ENCODE peak calls at places on chromosomes 2 and 18, in nine cellular contexts. One of them, this sample, is unnamed.

GRCh38 chr2:10447300-10448207 is 573 bp downstream of the ODC1 start:
- DNase-seq in nephron progenitor cell: no peak
- DNase-seq in glutamatergic neuron: peak; percentile 43
- DNase-seq in dorsolateral prefrontal cortex: peak; percentile 44
- DNase-seq in left ventricle myocardium inferior: no peak
- DNase-seq in OCI-LY7: peak; percentile 81
- DNase-seq in GM20000: peak; percentile 85
- DNase-seq in AG04450: no peak
- DNase-seq in mammary epithelial cell: peak; percentile 42
- DNase-seq in this sample: peak; percentile 83

GRCh38 chr2:215413484-215413777 is 22.4 kb downstream of the FN1 start:
- DNase-seq in nephron progenitor cell: no peak
- DNase-seq in glutamatergic neuron: no peak
- DNase-seq in dorsolateral prefrontal cortex: no peak
- DNase-seq in left ventricle myocardium inferior: no peak
- DNase-seq in OCI-LY7: no peak
- DNase-seq in GM20000: no peak
- DNase-seq in AG04450: no peak
- DNase-seq in mammary epithelial cell: no peak
- DNase-seq in this sample: no peak

GRCh38 chr2:183284606-183285005 is 160.4 kb downstream of the NUP35 start:
- DNase-seq in nephron progenitor cell: no peak
- DNase-seq in glutamatergic neuron: no peak
- DNase-seq in dorsolateral prefrontal cortex: no peak
- DNase-seq in left ventricle myocardium inferior: no peak
- DNase-seq in OCI-LY7: no peak
- DNase-seq in GM20000: no peak
- DNase-seq in AG04450: no peak
- DNase-seq in mammary epithelial cell: peak; percentile 97
- DNase-seq in this sample: no peak

GRCh38 chr18:59954746-59955145 is 55.0 kb downstream of the PMAIP1 start:
- DNase-seq in nephron progenitor cell: no peak
- DNase-seq in glutamatergic neuron: no peak
- DNase-seq in dorsolateral prefrontal cortex: no peak
- DNase-seq in left ventricle myocardium inferior: no peak
- DNase-seq in OCI-LY7: no peak
- DNase-seq in GM20000: no peak
- DNase-seq in AG04450: peak; percentile 24
- DNase-seq in mammary epithelial cell: peak; percentile 74
- DNase-seq in this sample: no peak

GRCh38 chr2:158845869-158846268 is 50.8 kb downstream of the DAPL1 start:
- DNase-seq in nephron progenitor cell: no peak
- DNase-seq in glutamatergic neuron: no peak
- DNase-seq in dorsolateral prefrontal cortex: no peak
- DNase-seq in left ventricle myocardium inferior: no peak
- DNase-seq in OCI-LY7: no peak
- DNase-seq in GM20000: no peak
- DNase-seq in AG04450: no peak
- DNase-seq in mammary epithelial cell: peak; percentile 13
- DNase-seq in this sample: no peak

GRCh38 chr2:232518844-232519243 is 1.3 kb upstream of the PRSS56 start:
- DNase-seq in nephron progenitor cell: no peak
- DNase-seq in glutamatergic neuron: no peak
- DNase-seq in dorsolateral prefrontal cortex: no peak
- DNase-seq in left ventricle myocardium inferior: no peak
- DNase-seq in OCI-LY7: no peak
- DNase-seq in GM20000: no peak
- DNase-seq in AG04450: no peak
- DNase-seq in mammary epithelial cell: no peak
- DNase-seq in this sample: no peak

GRCh38 chr2:218266316-218266979 is 3.5 kb downstream of the AAMP start:
- DNase-seq in nephron progenitor cell: no peak
- DNase-seq in glutamatergic neuron: no peak
- DNase-seq in dorsolateral prefrontal cortex: no peak
- DNase-seq in left ventricle myocardium inferior: no peak
- DNase-seq in OCI-LY7: no peak
- DNase-seq in GM20000: no peak
- DNase-seq in AG04450: no peak
- DNase-seq in mammary epithelial cell: no peak
- DNase-seq in this sample: no peak

GRCh38 chr2:138724296-138724695 is 55.9 kb downstream of the NXPH2 start:
- DNase-seq in nephron progenitor cell: no peak
- DNase-seq in glutamatergic neuron: no peak
- DNase-seq in dorsolateral prefrontal cortex: no peak
- DNase-seq in left ventricle myocardium inferior: no peak
- DNase-seq in OCI-LY7: no peak
- DNase-seq in GM20000: no peak
- DNase-seq in AG04450: no peak
- DNase-seq in mammary epithelial cell: no peak
- DNase-seq in this sample: no peak

GRCh38 chr2:238026953-238027505 is 33.8 kb upstream of the SCLY start:
- DNase-seq in nephron progenitor cell: no peak
- DNase-seq in glutamatergic neuron: no peak
- DNase-seq in dorsolateral prefrontal cortex: no peak
- DNase-seq in left ventricle myocardium inferior: no peak
- DNase-seq in OCI-LY7: no peak
- DNase-seq in GM20000: no peak
- DNase-seq in AG04450: peak; percentile 13
- DNase-seq in mammary epithelial cell: no peak
- DNase-seq in this sample: no peak

GRCh38 chr18:79792096-79792987 is 5.4 kb upstream of the KCNG2 start:
- DNase-seq in nephron progenitor cell: no peak
- DNase-seq in glutamatergic neuron: no peak
- DNase-seq in dorsolateral prefrontal cortex: no peak
- DNase-seq in left ventricle myocardium inferior: peak; percentile 13
- DNase-seq in OCI-LY7: no peak
- DNase-seq in GM20000: no peak
- DNase-seq in AG04450: no peak
- DNase-seq in mammary epithelial cell: no peak
- DNase-seq in this sample: no peak

GRCh38 chr2:96308248-96308647 is 2.9 kb upstream of the SNRNP200 start:
- DNase-seq in nephron progenitor cell: no peak
- DNase-seq in glutamatergic neuron: no peak
- DNase-seq in dorsolateral prefrontal cortex: no peak
- DNase-seq in left ventricle myocardium inferior: no peak
- DNase-seq in OCI-LY7: no peak
- DNase-seq in GM20000: no peak
- DNase-seq in AG04450: no peak
- DNase-seq in mammary epithelial cell: no peak
- DNase-seq in this sample: no peak

GRCh38 chr2:136077138-136077537 is 40.8 kb downstream of the CXCR4 start:
- DNase-seq in nephron progenitor cell: no peak
- DNase-seq in glutamatergic neuron: no peak
- DNase-seq in dorsolateral prefrontal cortex: no peak
- DNase-seq in left ventricle myocardium inferior: no peak
- DNase-seq in OCI-LY7: no peak
- DNase-seq in GM20000: no peak
- DNase-seq in AG04450: no peak
- DNase-seq in mammary epithelial cell: no peak
- DNase-seq in this sample: no peak

GRCh38 chr18:34710430-34711386 is 610 bp downstream of the DTNA start:
- DNase-seq in nephron progenitor cell: peak; percentile 7
- DNase-seq in glutamatergic neuron: no peak
- DNase-seq in dorsolateral prefrontal cortex: no peak
- DNase-seq in left ventricle myocardium inferior: no peak
- DNase-seq in OCI-LY7: no peak
- DNase-seq in GM20000: no peak
- DNase-seq in AG04450: no peak
- DNase-seq in mammary epithelial cell: no peak
- DNase-seq in this sample: no peak

GRCh38 chr18:44803019-44803650 is 122.4 kb downstream of the SETBP1 start:
- DNase-seq in nephron progenitor cell: no peak
- DNase-seq in glutamatergic neuron: no peak
- DNase-seq in dorsolateral prefrontal cortex: no peak
- DNase-seq in left ventricle myocardium inferior: peak; percentile 24
- DNase-seq in OCI-LY7: no peak
- DNase-seq in GM20000: no peak
- DNase-seq in AG04450: peak; percentile 4
- DNase-seq in mammary epithelial cell: no peak
- DNase-seq in this sample: no peak

GRCh38 chr2:161905389-161906046 is 168.5 kb downstream of the DPP4 start:
- DNase-seq in nephron progenitor cell: no peak
- DNase-seq in glutamatergic neuron: no peak
- DNase-seq in dorsolateral prefrontal cortex: no peak
- DNase-seq in left ventricle myocardium inferior: no peak
- DNase-seq in OCI-LY7: peak; percentile 47
- DNase-seq in GM20000: peak; percentile 37
- DNase-seq in AG04450: no peak
- DNase-seq in mammary epithelial cell: peak; percentile 51
- DNase-seq in this sample: peak; percentile 24

GRCh38 chr2:144533221-144533620 is 13.3 kb upstream of the ZEB2 start:
- DNase-seq in nephron progenitor cell: no peak
- DNase-seq in glutamatergic neuron: no peak
- DNase-seq in dorsolateral prefrontal cortex: no peak
- DNase-seq in left ventricle myocardium inferior: no peak
- DNase-seq in OCI-LY7: no peak
- DNase-seq in GM20000: no peak
- DNase-seq in AG04450: no peak
- DNase-seq in mammary epithelial cell: no peak
- DNase-seq in this sample: no peak

GRCh38 chr2:113157897-113158753 is 15.6 kb upstream of the PSD4 start:
- DNase-seq in nephron progenitor cell: no peak
- DNase-seq in glutamatergic neuron: no peak
- DNase-seq in dorsolateral prefrontal cortex: no peak
- DNase-seq in left ventricle myocardium inferior: no peak
- DNase-seq in OCI-LY7: no peak
- DNase-seq in GM20000: no peak
- DNase-seq in AG04450: no peak
- DNase-seq in mammary epithelial cell: peak; percentile 79
- DNase-seq in this sample: no peak

GRCh38 chr18:23585007-23585871 is 1.1 kb downstream of the NPC1 start:
- DNase-seq in nephron progenitor cell: peak; percentile 16
- DNase-seq in glutamatergic neuron: no peak
- DNase-seq in dorsolateral prefrontal cortex: no peak
- DNase-seq in left ventricle myocardium inferior: no peak
- DNase-seq in OCI-LY7: peak; percentile 48
- DNase-seq in GM20000: peak; percentile 56
- DNase-seq in AG04450: no peak
- DNase-seq in mammary epithelial cell: peak; percentile 82
- DNase-seq in this sample: peak; percentile 39

GRCh38 chr18:74540689-74541421 is 6.6 kb downstream of the CNDP1 start:
- DNase-seq in nephron progenitor cell: no peak
- DNase-seq in glutamatergic neuron: no peak
- DNase-seq in dorsolateral prefrontal cortex: no peak
- DNase-seq in left ventricle myocardium inferior: no peak
- DNase-seq in OCI-LY7: no peak
- DNase-seq in GM20000: no peak
- DNase-seq in AG04450: no peak
- DNase-seq in mammary epithelial cell: no peak
- DNase-seq in this sample: no peak

GRCh38 chr2:226320073-226320948 is 479.3 kb downstream of the IRS1 start:
- DNase-seq in nephron progenitor cell: no peak
- DNase-seq in glutamatergic neuron: no peak
- DNase-seq in dorsolateral prefrontal cortex: no peak
- DNase-seq in left ventricle myocardium inferior: no peak
- DNase-seq in OCI-LY7: no peak
- DNase-seq in GM20000: no peak
- DNase-seq in AG04450: no peak
- DNase-seq in mammary epithelial cell: no peak
- DNase-seq in this sample: no peak

GRCh38 chr2:177812713-177813396 is 259.7 kb downstream of the PDE11A start:
- DNase-seq in nephron progenitor cell: no peak
- DNase-seq in glutamatergic neuron: no peak
- DNase-seq in dorsolateral prefrontal cortex: no peak
- DNase-seq in left ventricle myocardium inferior: no peak
- DNase-seq in OCI-LY7: no peak
- DNase-seq in GM20000: no peak
- DNase-seq in AG04450: no peak
- DNase-seq in mammary epithelial cell: no peak
- DNase-seq in this sample: no peak
- TF ChIP-seq CTCF in nephron progenitor cell: no peak
- TF ChIP-seq CTCF in glutamatergic neuron: no peak
- TF ChIP-seq CTCF in dorsolateral prefrontal cortex: no peak
- TF ChIP-seq CTCF in left ventricle myocardium inferior: no peak
- TF ChIP-seq CTCF in OCI-LY7: no peak
- TF ChIP-seq CTCF in GM20000: no peak
- TF ChIP-seq CTCF in AG04450: no peak
- TF ChIP-seq CTCF in mammary epithelial cell: peak; percentile 22
- TF ChIP-seq CTCF in this sample: no peak

GRCh38 chr2:27737676-27738348 is 33.7 kb upstream of the MRPL33 start:
- DNase-seq in nephron progenitor cell: no peak
- DNase-seq in glutamatergic neuron: no peak
- DNase-seq in dorsolateral prefrontal cortex: peak; percentile 36
- DNase-seq in left ventricle myocardium inferior: no peak
- DNase-seq in OCI-LY7: no peak
- DNase-seq in GM20000: no peak
- DNase-seq in AG04450: peak; percentile 7
- DNase-seq in mammary epithelial cell: peak; percentile 74
- DNase-seq in this sample: no peak
- TF ChIP-seq CTCF in nephron progenitor cell: no peak
- TF ChIP-seq CTCF in glutamatergic neuron: no peak
- TF ChIP-seq CTCF in dorsolateral prefrontal cortex: no peak
- TF ChIP-seq CTCF in left ventricle myocardium inferior: peak; percentile 32
- TF ChIP-seq CTCF in OCI-LY7: no peak
- TF ChIP-seq CTCF in GM20000: no peak
- TF ChIP-seq CTCF in AG04450: no peak
- TF ChIP-seq CTCF in mammary epithelial cell: no peak
- TF ChIP-seq CTCF in this sample: no peak

DNA sequence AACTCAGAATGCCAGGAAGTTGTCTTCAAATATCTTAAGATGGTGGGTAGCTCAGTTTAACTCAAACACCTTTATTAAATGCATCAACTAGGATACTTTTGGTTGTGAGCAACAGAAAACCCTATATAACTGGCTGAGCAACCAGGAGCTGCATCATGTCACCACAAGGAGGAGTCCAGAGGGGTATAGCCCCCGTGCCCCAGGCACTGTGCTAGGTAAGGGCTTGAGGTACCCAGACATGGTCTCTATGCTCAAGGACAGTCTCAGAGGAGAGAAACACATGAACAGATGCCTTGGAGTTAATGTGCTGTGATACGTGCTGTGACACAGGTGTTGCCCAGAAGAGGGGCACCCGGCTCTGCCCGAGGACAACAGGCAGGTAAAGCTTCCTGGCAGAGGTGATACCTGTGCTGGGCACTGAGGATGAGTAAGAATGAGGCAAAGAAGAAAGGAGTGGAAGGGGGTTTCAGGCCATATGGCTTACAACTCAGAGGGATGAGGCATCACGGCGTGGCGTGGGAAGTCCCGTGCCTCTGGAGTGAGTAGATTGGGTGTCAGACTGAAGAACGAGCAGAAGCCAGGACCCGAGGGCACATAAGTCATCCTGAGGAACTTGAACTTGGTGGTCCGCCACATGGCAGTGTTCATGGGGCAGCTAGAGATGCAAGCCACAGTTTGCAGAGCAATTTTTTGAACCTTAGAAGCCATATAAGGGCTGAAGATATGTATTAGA is 32.0 kb upstream of the CAB39 start:
- DNase-seq in nephron progenitor cell: no peak
- DNase-seq in glutamatergic neuron: no peak
- DNase-seq in dorsolateral prefrontal cortex: no peak
- DNase-seq in left ventricle myocardium inferior: no peak
- DNase-seq in OCI-LY7: no peak
- DNase-seq in GM20000: no peak
- DNase-seq in AG04450: no peak
- DNase-seq in mammary epithelial cell: peak; percentile 94
- DNase-seq in this sample: no peak
- TF ChIP-seq CTCF in nephron progenitor cell: no peak
- TF ChIP-seq CTCF in glutamatergic neuron: no peak
- TF ChIP-seq CTCF in dorsolateral prefrontal cortex: no peak
- TF ChIP-seq CTCF in left ventricle myocardium inferior: no peak
- TF ChIP-seq CTCF in OCI-LY7: no peak
- TF ChIP-seq CTCF in GM20000: no peak
- TF ChIP-seq CTCF in AG04450: no peak
- TF ChIP-seq CTCF in mammary epithelial cell: peak; percentile 16
- TF ChIP-seq CTCF in this sample: no peak

GRCh38 chr2:127196998-127197397 is 23.1 kb downstream of the CYP27C1 start:
- DNase-seq in nephron progenitor cell: no peak
- DNase-seq in glutamatergic neuron: no peak
- DNase-seq in dorsolateral prefrontal cortex: no peak
- DNase-seq in left ventricle myocardium inferior: no peak
- DNase-seq in OCI-LY7: peak; percentile 38
- DNase-seq in GM20000: peak; percentile 56
- DNase-seq in AG04450: no peak
- DNase-seq in mammary epithelial cell: no peak
- DNase-seq in this sample: no peak
- TF ChIP-seq CTCF in nephron progenitor cell: no peak
- TF ChIP-seq CTCF in glutamatergic neuron: peak; percentile 45
- TF ChIP-seq CTCF in dorsolateral prefrontal cortex: no peak
- TF ChIP-seq CTCF in left ventricle myocardium inferior: no peak
- TF ChIP-seq CTCF in OCI-LY7: peak; percentile 73
- TF ChIP-seq CTCF in GM20000: peak; percentile 25
- TF ChIP-seq CTCF in AG04450: peak; percentile 15
- TF ChIP-seq CTCF in mammary epithelial cell: peak; percentile 40
- TF ChIP-seq CTCF in this sample: peak; percentile 38

This sample was measured in GM13977.